ENCODE peak calls at places on chromosomes 11 and 22, in seven cellular contexts. One of them, this sample, is unnamed.

GRCh38 chr11:106397787-106398355 is 320.4 kb downstream of the AASDHPPT start:
- DNase-seq in stimulated activated CD8-positive, alpha-beta memory T cell treated with anti-CD3 and anti-CD28 coated beads, Interleukin-15, amount 100 ng/mL, for 1 hour: no peak
- DNase-seq in NCI-H345: no peak
- DNase-seq in activated CD4-positive, CD25-positive, alpha-beta regulatory T cell: no peak
- DNase-seq in LNCaP clone FGC: no peak
- DNase-seq in NCI-H460: no peak
- DNase-seq in ELR: peak
- DNase-seq in this sample: no peak

GRCh38 chr22:43110927-43111623 is 525 bp downstream of the BIK start:
- DNase-seq in NCI-H460: no peak
- DNase-seq in activated CD4-positive, CD25-positive, alpha-beta regulatory T cell: no peak
- DNase-seq in ELR: no peak
- DNase-seq in LNCaP clone FGC: no peak
- DNase-seq in stimulated activated CD8-positive, alpha-beta memory T cell treated with anti-CD3 and anti-CD28 coated beads, Interleukin-15, amount 100 ng/mL, for 1 hour: no peak
- DNase-seq in NCI-H345: peak
- DNase-seq in this sample: no peak

GRCh38 chr11:130102457-130103249 is 33.0 kb downstream of the APLP2 start:
- DNase-seq in LNCaP clone FGC: peak
- DNase-seq in ELR: no peak
- DNase-seq in NCI-H345: no peak
- DNase-seq in activated CD4-positive, CD25-positive, alpha-beta regulatory T cell: no peak
- DNase-seq in NCI-H460: no peak
- DNase-seq in stimulated activated CD8-positive, alpha-beta memory T cell treated with anti-CD3 and anti-CD28 coated beads, Interleukin-15, amount 100 ng/mL, for 1 hour: no peak
- DNase-seq in this sample: peak

GRCh38 chr22:46050916-46051614 is 74.1 kb upstream of the WNT7B start:
- DNase-seq in activated CD4-positive, CD25-positive, alpha-beta regulatory T cell: no peak
- DNase-seq in ELR: no peak
- DNase-seq in stimulated activated CD8-positive, alpha-beta memory T cell treated with anti-CD3 and anti-CD28 coated beads, Interleukin-15, amount 100 ng/mL, for 1 hour: no peak
- DNase-seq in NCI-H460: no peak
- DNase-seq in NCI-H345: no peak
- DNase-seq in LNCaP clone FGC: no peak
- DNase-seq in this sample: no peak

GRCh38 chr11:61273151-61274078 is 21.7 kb downstream of the VWCE start:
- DNase-seq in NCI-H460: no peak
- DNase-seq in LNCaP clone FGC: no peak
- DNase-seq in ELR: no peak
- DNase-seq in NCI-H345: peak
- DNase-seq in activated CD4-positive, CD25-positive, alpha-beta regulatory T cell: no peak
- DNase-seq in stimulated activated CD8-positive, alpha-beta memory T cell treated with anti-CD3 and anti-CD28 coated beads, Interleukin-15, amount 100 ng/mL, for 1 hour: no peak
- DNase-seq in this sample: no peak

GRCh38 chr11:134837166-134837886 is 425.3 kb upstream of the B3GAT1 start:
- DNase-seq in stimulated activated CD8-positive, alpha-beta memory T cell treated with anti-CD3 and anti-CD28 coated beads, Interleukin-15, amount 100 ng/mL, for 1 hour: no peak
- DNase-seq in activated CD4-positive, CD25-positive, alpha-beta regulatory T cell: no peak
- DNase-seq in ELR: no peak
- DNase-seq in NCI-H460: no peak
- DNase-seq in LNCaP clone FGC: no peak
- DNase-seq in NCI-H345: no peak
- DNase-seq in this sample: no peak

GRCh38 chr11:121687961-121688566 is 235.3 kb upstream of the SORL1-AS1 start:
- DNase-seq in NCI-H345: no peak
- DNase-seq in activated CD4-positive, CD25-positive, alpha-beta regulatory T cell: no peak
- DNase-seq in NCI-H460: no peak
- DNase-seq in LNCaP clone FGC: no peak
- DNase-seq in ELR: peak
- DNase-seq in stimulated activated CD8-positive, alpha-beta memory T cell treated with anti-CD3 and anti-CD28 coated beads, Interleukin-15, amount 100 ng/mL, for 1 hour: no peak
- DNase-seq in this sample: peak

GRCh38 chr11:45304111-45304991 is 18.2 kb upstream of the SYT13 start:
- DNase-seq in NCI-H460: no peak
- DNase-seq in activated CD4-positive, CD25-positive, alpha-beta regulatory T cell: no peak
- DNase-seq in ELR: no peak
- DNase-seq in LNCaP clone FGC: no peak
- DNase-seq in NCI-H345: no peak
- DNase-seq in stimulated activated CD8-positive, alpha-beta memory T cell treated with anti-CD3 and anti-CD28 coated beads, Interleukin-15, amount 100 ng/mL, for 1 hour: no peak
- DNase-seq in this sample: no peak

GRCh38 chr22:28936200-28936599 is 52.8 kb downstream of the ZNRF3 start:
- DNase-seq in activated CD4-positive, CD25-positive, alpha-beta regulatory T cell: no peak
- DNase-seq in ELR: no peak
- DNase-seq in NCI-H460: no peak
- DNase-seq in stimulated activated CD8-positive, alpha-beta memory T cell treated with anti-CD3 and anti-CD28 coated beads, Interleukin-15, amount 100 ng/mL, for 1 hour: no peak
- DNase-seq in LNCaP clone FGC: no peak
- DNase-seq in NCI-H345: no peak
- DNase-seq in this sample: no peak

GRCh38 chr11:63908631-63909491 is 8.1 kb downstream of the RCOR2 start:
- DNase-seq in ELR: no peak
- DNase-seq in LNCaP clone FGC: no peak
- DNase-seq in activated CD4-positive, CD25-positive, alpha-beta regulatory T cell: no peak
- DNase-seq in NCI-H345: no peak
- DNase-seq in NCI-H460: no peak
- DNase-seq in stimulated activated CD8-positive, alpha-beta memory T cell treated with anti-CD3 and anti-CD28 coated beads, Interleukin-15, amount 100 ng/mL, for 1 hour: no peak
- DNase-seq in this sample: no peak

GRCh38 chr11:102111787-102112653 is 1.8 kb downstream of the YAP1 start:
- DNase-seq in activated CD4-positive, CD25-positive, alpha-beta regulatory T cell: no peak
- DNase-seq in stimulated activated CD8-positive, alpha-beta memory T cell treated with anti-CD3 and anti-CD28 coated beads, Interleukin-15, amount 100 ng/mL, for 1 hour: no peak
- DNase-seq in LNCaP clone FGC: no peak
- DNase-seq in NCI-H345: no peak
- DNase-seq in ELR: peak
- DNase-seq in NCI-H460: peak
- DNase-seq in this sample: peak